ENCODE peak calls at places on chromosome X, in five cellular contexts. One of them, this sample, is unnamed.

GRCh38 chrX:139776614-139777013 is 68.6 kb upstream of the MCF2 start:
- DNase-seq in HFF-Myc: no peak
- DNase-seq in activated CD8-positive, alpha-beta memory T cell treated with anti-CD3 and anti-CD28 coated beads for 48 hours: no peak
- DNase-seq in activated gamma-delta T cell treated with Interleukin-2 at 50 U/mL for 16 hours: no peak
- DNase-seq in HEK293T: no peak
- DNase-seq in this sample: no peak

GRCh38 chrX:149527705-149528104 is 13.1 kb upstream of the EOLA1 start:
- DNase-seq in HFF-Myc: no peak
- DNase-seq in activated CD8-positive, alpha-beta memory T cell treated with anti-CD3 and anti-CD28 coated beads for 48 hours: no peak
- DNase-seq in activated gamma-delta T cell treated with Interleukin-2 at 50 U/mL for 16 hours: no peak
- DNase-seq in HEK293T: peak; percentile 48
- DNase-seq in this sample: no peak

GRCh38 chrX:8760021-8760420 is 28.1 kb upstream of the ANOS1 start:
- DNase-seq in HFF-Myc: no peak
- DNase-seq in activated CD8-positive, alpha-beta memory T cell treated with anti-CD3 and anti-CD28 coated beads for 48 hours: no peak
- DNase-seq in activated gamma-delta T cell treated with Interleukin-2 at 50 U/mL for 16 hours: no peak
- DNase-seq in HEK293T: no peak
- DNase-seq in this sample: no peak

GRCh38 chrX:47361538-47362511 is 8.6 kb upstream of the ZNF157 start:
- DNase-seq in HFF-Myc: peak; percentile 80
- DNase-seq in activated CD8-positive, alpha-beta memory T cell treated with anti-CD3 and anti-CD28 coated beads for 48 hours: no peak
- DNase-seq in activated gamma-delta T cell treated with Interleukin-2 at 50 U/mL for 16 hours: peak; percentile 35
- DNase-seq in HEK293T: peak; percentile 93
- DNase-seq in this sample: peak; percentile 96

GRCh38 chrX:39716401-39716800 is 381.4 kb downstream of the BCOR start:
- DNase-seq in HFF-Myc: no peak
- DNase-seq in activated CD8-positive, alpha-beta memory T cell treated with anti-CD3 and anti-CD28 coated beads for 48 hours: no peak
- DNase-seq in activated gamma-delta T cell treated with Interleukin-2 at 50 U/mL for 16 hours: no peak
- DNase-seq in HEK293T: no peak
- DNase-seq in this sample: no peak

GRCh38 chrX:134933911-134934310 is 56.9 kb upstream of the SMIM10 start:
- DNase-seq in HFF-Myc: no peak
- DNase-seq in activated CD8-positive, alpha-beta memory T cell treated with anti-CD3 and anti-CD28 coated beads for 48 hours: no peak
- DNase-seq in activated gamma-delta T cell treated with Interleukin-2 at 50 U/mL for 16 hours: no peak
- DNase-seq in HEK293T: no peak
- DNase-seq in this sample: no peak

GRCh38 chrX:150094996-150095395 is 156.7 kb upstream of the EOLA2 start:
- DNase-seq in HFF-Myc: no peak
- DNase-seq in activated CD8-positive, alpha-beta memory T cell treated with anti-CD3 and anti-CD28 coated beads for 48 hours: no peak
- DNase-seq in activated gamma-delta T cell treated with Interleukin-2 at 50 U/mL for 16 hours: no peak
- DNase-seq in HEK293T: no peak
- DNase-seq in this sample: no peak

GRCh38 chrX:22015144-22015750 is 16.9 kb upstream of the PHEX start:
- DNase-seq in HFF-Myc: no peak
- DNase-seq in activated CD8-positive, alpha-beta memory T cell treated with anti-CD3 and anti-CD28 coated beads for 48 hours: no peak
- DNase-seq in activated gamma-delta T cell treated with Interleukin-2 at 50 U/mL for 16 hours: no peak
- DNase-seq in HEK293T: no peak
- DNase-seq in this sample: no peak

GRCh38 chrX:916235-916609 is 285.6 kb downstream of the SHOX start:
- DNase-seq in HFF-Myc: no peak
- DNase-seq in activated CD8-positive, alpha-beta memory T cell treated with anti-CD3 and anti-CD28 coated beads for 48 hours: no peak
- DNase-seq in activated gamma-delta T cell treated with Interleukin-2 at 50 U/mL for 16 hours: no peak
- DNase-seq in HEK293T: no peak
- DNase-seq in this sample: no peak

GRCh38 chrX:153642313-153642654 is 4.7 kb upstream of the DUSP9 start:
- DNase-seq in HFF-Myc: no peak
- DNase-seq in activated CD8-positive, alpha-beta memory T cell treated with anti-CD3 and anti-CD28 coated beads for 48 hours: no peak
- DNase-seq in activated gamma-delta T cell treated with Interleukin-2 at 50 U/mL for 16 hours: no peak
- DNase-seq in HEK293T: peak; percentile 51
- DNase-seq in this sample: no peak

This sample was measured in NCI-H1417 treated with DMSO at 0.1 percent for 48 hours.